ENCODE peak calls at places on chromosome 7, in ten cellular contexts. W, I, B, M, U, Q, F, A, P and Y are unnamed samples. For H3K9me3, the result is how much of the 10 kb centered on the place peaks cover.

GRCh38 chr7:43756368-43757072 is 2.0 kb upstream of the BLVRA start:
- DNase-seq in F (peak), M (peak), A (no peak), P (no peak), W (no peak), Q (no peak), I (no peak), U (no peak), B (peak), Y (no peak)

GRCh38 chr7:104272767-104273384 is 55.5 kb upstream of the LHFPL3 start:
- DNase-seq in I (peak), B (peak), F (peak), M (peak), P (no peak), W (no peak), Q (no peak), A (peak), U (no peak), Y (peak)

GRCh38 chr7:56045796-56046195 is 5.4 kb downstream of the PSPH start:
- DNase-seq in U (no peak), B (no peak), I (no peak), P (no peak), Q (no peak), A (no peak), F (no peak), M (no peak), W (no peak), Y (no peak)

GRCh38 chr7:22569586-22570321 is 69.8 kb upstream of the STEAP1B start:
- DNase-seq in B (no peak), P (no peak), F (peak), I (no peak), M (no peak), A (no peak), W (no peak), Q (no peak), U (no peak), Y (no peak)

GRCh38 chr7:157876469-157877285 is 539.9 kb downstream of the DNAJB6 start:
- DNase-seq in U (no peak), P (no peak), M (no peak), B (no peak), F (no peak), I (no peak), Q (no peak), A (no peak), W (no peak), Y (peak)

GRCh38 chr7:75772081-75773077 is at the start of gene CCL26:
- DNase-seq in B (peak), F (peak), A (no peak), I (no peak), P (peak), Q (no peak), W (peak), U (no peak), M (peak), Y (no peak)

GRCh38 chr7:41918597-41918996 is 215.7 kb upstream of the INHBA start:
- DNase-seq in U (no peak), P (no peak), B (peak), W (no peak), M (peak), F (peak), Q (no peak), I (no peak), A (no peak), Y (no peak)

GRCh38 chr7:43653466-43653865 is 70.6 kb downstream of the STK17A start:
- DNase-seq in W (no peak), M (no peak), F (no peak), B (no peak), A (no peak), P (no peak), Q (no peak), I (no peak), U (no peak), Y (no peak)

GRCh38 chr7:26097837-26098668 is 53.9 kb upstream of the NFE2L3 start:
- DNase-seq in I (no peak), B (no peak), W (no peak), P (no peak), M (no peak), U (no peak), F (no peak), A (no peak), Q (no peak), Y (no peak)

GRCh38 chr7:156493942-156494341 is 146.6 kb upstream of the RNF32 start:
- DNase-seq in B (no peak), P (no peak), I (no peak), F (peak), Q (no peak), M (no peak), W (no peak), U (no peak), A (no peak), Y (no peak)

GRCh38 chr7:150755473-150756099 is 18.4 kb downstream of the GIMAP5 start:
- DNase-seq in B (no peak), A (no peak), P (no peak), U (no peak), Q (no peak), F (no peak), M (peak), W (no peak), I (no peak), Y (no peak)

GRCh38 chr7:16135628-16136027 is 285.7 kb downstream of the CRPPA start:
- DNase-seq in P (no peak), B (no peak), F (no peak), Q (no peak), I (no peak), M (no peak), U (no peak), W (no peak), A (no peak), Y (no peak)

GRCh38 chr7:129606801-129607200 is 4.7 kb upstream of the NRF1 start:
- DNase-seq in M (no peak), W (no peak), F (no peak), B (no peak), Q (no peak), I (no peak), A (no peak), P (no peak), U (no peak), Y (no peak)

GRCh38 chr7:151346180-151346769 is 4.7 kb downstream of the NUB1 start:
- DNase-seq in B (no peak), Q (no peak), A (no peak), P (no peak), F (no peak), I (no peak), M (no peak), W (no peak), U (no peak), Y (no peak)

GRCh38 chr7:83643754-83644153 is 5.2 kb downstream of the SEMA3E start:
- DNase-seq in B (no peak), Q (no peak), P (no peak), M (peak), A (no peak), F (no peak), U (no peak), W (no peak), I (no peak), Y (no peak)

GRCh38 chr7:88318196-88318595 is 11.5 kb upstream of the STEAP4 start:
- DNase-seq in Q (no peak), I (no peak), W (no peak), U (no peak), F (no peak), M (peak), B (no peak), A (no peak), P (no peak), Y (no peak)

GRCh38 chr7:103446046-103446520 is at the start of gene SLC26A5:
- DNase-seq in P (no peak), U (peak), M (peak), A (peak), W (no peak), F (no peak), B (no peak), Q (peak), I (no peak), Y (peak)

GRCh38 chr7:50470250-50471163 is 20.4 kb upstream of the FIGNL1 start:
- DNase-seq in M (no peak), B (no peak), F (no peak), P (no peak), Q (no peak), U (no peak), W (no peak), I (no peak), A (no peak), Y (peak)

GRCh38 chr7:20146461-20146860 is 70.7 kb downstream of the MACC1 start:
- DNase-seq in P (no peak), U (no peak), M (no peak), B (no peak), W (no peak), A (no peak), I (no peak), Q (no peak), F (peak), Y (no peak)

GRCh38 chr7:34036972-34037792 is 131.8 kb downstream of the BMPER start:
- DNase-seq in A (no peak), I (no peak), B (no peak), P (no peak), F (no peak), Q (no peak), M (no peak), U (no peak), W (no peak), Y (no peak)
- H3K9me3 ChIP-seq in A (under half), I (under half), B (under half), P (under half), F (under half), Q (under half), M (under half), U (under half), W (under half), Y (under half)

GRCh38 chr7:24284699-24285506 is 913 bp downstream of the NPY start:
- DNase-seq in Q (peak), W (no peak), A (peak), M (no peak), U (no peak), P (no peak), B (no peak), I (no peak), F (no peak), Y (peak)

GRCh38 chr7:24291271-24291670 is 7.3 kb downstream of the NPY start:
- DNase-seq in A (no peak), U (no peak), M (no peak), W (no peak), B (no peak), F (no peak), Q (no peak), P (no peak), I (no peak), Y (no peak)

DNA sequence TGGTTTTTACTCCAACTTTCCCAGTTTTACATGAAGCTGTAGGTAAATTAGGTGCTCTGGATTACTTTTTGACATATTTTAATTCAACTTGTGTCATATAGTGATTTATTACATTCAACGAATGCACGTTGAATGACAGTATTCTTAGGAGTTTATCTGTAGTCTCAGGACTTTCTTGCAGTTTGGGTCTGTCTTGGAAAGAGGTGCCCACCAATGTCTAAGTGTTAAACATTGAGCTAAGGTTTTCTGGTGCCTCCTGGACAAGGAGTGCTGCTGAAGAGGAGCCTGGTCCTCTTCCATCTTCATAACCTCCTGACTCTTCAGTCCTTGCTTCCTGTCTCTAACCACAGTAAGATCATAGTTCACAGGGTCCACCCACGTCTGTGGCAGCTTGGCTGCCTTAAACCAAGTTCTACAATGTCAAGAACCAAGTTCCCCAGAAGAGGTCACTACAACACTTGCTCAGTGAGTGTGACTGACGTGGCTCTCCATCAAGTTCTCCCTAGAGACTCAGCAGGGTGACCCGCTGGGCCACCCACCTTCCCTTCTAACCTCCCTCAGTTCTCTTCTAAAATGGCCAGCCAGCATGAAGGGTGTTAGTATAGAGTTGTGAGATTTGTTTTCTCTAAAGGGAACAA is 6.1 kb downstream of the NPY start:
- DNase-seq in U (no peak), B (no peak), Q (peak), A (peak), F (peak), P (peak), M (peak), I (peak), W (no peak), Y (peak)
- TF ChIP-seq CTCF in U (no peak), B (peak), Q (peak), A (peak), F (peak), P (peak), M (peak), I (peak), W (no peak), Y (peak)

GRCh38 chr7:11489280-11489679 is 342.7 kb downstream of the THSD7A start:
- DNase-seq in M (no peak), I (no peak), A (no peak), W (no peak), F (no peak), Q (no peak), P (no peak), B (no peak), U (no peak), Y (no peak)
- H3K4me3 ChIP-seq in M (no peak), I (no peak), A (no peak), W (no peak), F (no peak), Q (no peak), P (no peak), B (no peak), U (no peak), Y (no peak)

GRCh38 chr7:64294701-64295420 is 18.9 kb upstream of the ZNF736 start:
- DNase-seq in I (no peak), U (no peak), B (no peak), A (no peak), F (no peak), P (no peak), M (no peak), W (no peak), Q (no peak), Y (no peak)
- H3K9me3 ChIP-seq in I (under half), U (under half), B (under half), A (under half), F (under half), P (under half), M (under half), W (under half), Q (half or more), Y (under half)

GRCh38 chr7:6164491-6164890 is 107.9 kb downstream of the CYTH3 start:
- DNase-seq in I (no peak), A (peak), P (no peak), F (no peak), Q (peak), B (no peak), W (peak), U (no peak), M (no peak), Y (peak)
- TF ChIP-seq CTCF in I (peak), A (peak), P (no peak), F (peak), Q (peak), B (peak), W (no peak), U (no peak), M (no peak), Y (peak)